ENCODE peak calls at places on chromosome 15, in six cellular contexts. One of them, this sample, is unnamed.
A peak's percentile ranks its signal among the peaks of the same experiment; 100 is the strongest.

GRCh38 chr15:36483409-36483808 is 96.0 kb upstream of the CDIN1 start:
- DNase-seq in GM20000: no peak
- DNase-seq in heart left ventricle: no peak
- DNase-seq in body of pancreas: no peak
- DNase-seq in lower lobe of right lung: no peak
- DNase-seq in glutamatergic neuron: no peak
- DNase-seq in this sample: no peak

GRCh38 chr15:41501191-41501917 is 7.7 kb downstream of the ITPKA start:
- DNase-seq in GM20000: peak; percentile 71
- DNase-seq in heart left ventricle: no peak
- DNase-seq in body of pancreas: no peak
- DNase-seq in lower lobe of right lung: no peak
- DNase-seq in glutamatergic neuron: peak; percentile 65
- DNase-seq in this sample: peak; percentile 57

GRCh38 chr15:29569533-29570092 is 252.7 kb downstream of the TJP1 start:
- DNase-seq in GM20000: no peak
- DNase-seq in heart left ventricle: no peak
- DNase-seq in body of pancreas: peak; percentile 25
- DNase-seq in lower lobe of right lung: no peak
- DNase-seq in glutamatergic neuron: peak; percentile 47
- DNase-seq in this sample: peak; percentile 38

GRCh38 chr15:41394924-41395323 is 7.4 kb downstream of the NDUFAF1 start:
- DNase-seq in GM20000: no peak
- DNase-seq in heart left ventricle: no peak
- DNase-seq in body of pancreas: no peak
- DNase-seq in lower lobe of right lung: no peak
- DNase-seq in glutamatergic neuron: no peak
- DNase-seq in this sample: no peak

GRCh38 chr15:82113116-82113715 is 67.4 kb upstream of the MEX3B start:
- DNase-seq in GM20000: no peak
- DNase-seq in heart left ventricle: no peak
- DNase-seq in body of pancreas: no peak
- DNase-seq in lower lobe of right lung: no peak
- DNase-seq in glutamatergic neuron: no peak
- DNase-seq in this sample: no peak

GRCh38 chr15:99514306-99514705 is 51.5 kb upstream of the MEF2A start:
- DNase-seq in GM20000: no peak
- DNase-seq in heart left ventricle: no peak
- DNase-seq in body of pancreas: no peak
- DNase-seq in lower lobe of right lung: no peak
- DNase-seq in glutamatergic neuron: no peak
- DNase-seq in this sample: no peak

GRCh38 chr15:100192092-100192695 is 149.6 kb downstream of the ADAMTS17 start:
- DNase-seq in GM20000: no peak
- DNase-seq in heart left ventricle: no peak
- DNase-seq in body of pancreas: no peak
- DNase-seq in lower lobe of right lung: no peak
- DNase-seq in glutamatergic neuron: no peak
- DNase-seq in this sample: no peak

GRCh38 chr15:82306791-82307713 is 42.2 kb downstream of the GOLGA6L10 start:
- DNase-seq in GM20000: peak; percentile 2
- DNase-seq in heart left ventricle: no peak
- DNase-seq in body of pancreas: no peak
- DNase-seq in lower lobe of right lung: no peak
- DNase-seq in glutamatergic neuron: no peak
- DNase-seq in this sample: no peak

GRCh38 chr15:56086566-56086965 is 93.2 kb upstream of the NEDD4 start:
- DNase-seq in GM20000: no peak
- DNase-seq in heart left ventricle: no peak
- DNase-seq in body of pancreas: no peak
- DNase-seq in lower lobe of right lung: no peak
- DNase-seq in glutamatergic neuron: no peak
- DNase-seq in this sample: no peak

GRCh38 chr15:96200357-96200972 is 130.0 kb upstream of the NR2F2 start:
- DNase-seq in GM20000: no peak
- DNase-seq in heart left ventricle: no peak
- DNase-seq in body of pancreas: no peak
- DNase-seq in lower lobe of right lung: no peak
- DNase-seq in glutamatergic neuron: no peak
- DNase-seq in this sample: no peak

GRCh38 chr15:78841891-78842290 is 30.6 kb upstream of the ADAMTS7 start:
- DNase-seq in GM20000: no peak
- DNase-seq in heart left ventricle: no peak
- DNase-seq in body of pancreas: no peak
- DNase-seq in lower lobe of right lung: no peak
- DNase-seq in glutamatergic neuron: no peak
- DNase-seq in this sample: no peak

GRCh38 chr15:34341922-34342736 is 807 bp downstream of the NOP10 start:
- DNase-seq in GM20000: no peak
- DNase-seq in heart left ventricle: no peak
- DNase-seq in body of pancreas: no peak
- DNase-seq in lower lobe of right lung: no peak
- DNase-seq in glutamatergic neuron: no peak
- DNase-seq in this sample: no peak

GRCh38 chr15:75817151-75817935 is 25.9 kb upstream of the UBE2Q2 start:
- DNase-seq in GM20000: no peak
- DNase-seq in heart left ventricle: no peak
- DNase-seq in body of pancreas: no peak
- DNase-seq in lower lobe of right lung: no peak
- DNase-seq in glutamatergic neuron: no peak
- DNase-seq in this sample: no peak

GRCh38 chr15:22226034-22226790 is 145.9 kb downstream of the OR4M2 start:
- DNase-seq in GM20000: no peak
- DNase-seq in heart left ventricle: no peak
- DNase-seq in body of pancreas: no peak
- DNase-seq in lower lobe of right lung: no peak
- DNase-seq in glutamatergic neuron: no peak
- DNase-seq in this sample: no peak

GRCh38 chr15:22227961-22228762 is 147.8 kb downstream of the OR4M2 start:
- DNase-seq in GM20000: no peak
- DNase-seq in heart left ventricle: no peak
- DNase-seq in body of pancreas: no peak
- DNase-seq in lower lobe of right lung: no peak
- DNase-seq in glutamatergic neuron: no peak
- DNase-seq in this sample: no peak

GRCh38 chr15:22227411-22227810 is 147.1 kb downstream of the OR4M2 start:
- DNase-seq in GM20000: no peak
- DNase-seq in heart left ventricle: no peak
- DNase-seq in body of pancreas: no peak
- DNase-seq in lower lobe of right lung: no peak
- DNase-seq in glutamatergic neuron: no peak
- DNase-seq in this sample: no peak

GRCh38 chr15:22229971-22230815 is 149.9 kb downstream of the OR4M2 start:
- DNase-seq in GM20000: no peak
- DNase-seq in heart left ventricle: no peak
- DNase-seq in body of pancreas: no peak
- DNase-seq in lower lobe of right lung: no peak
- DNase-seq in glutamatergic neuron: no peak
- DNase-seq in this sample: no peak

GRCh38 chr15:22224241-22224671 is 143.9 kb downstream of the OR4M2 start:
- DNase-seq in GM20000: no peak
- DNase-seq in heart left ventricle: no peak
- DNase-seq in body of pancreas: no peak
- DNase-seq in lower lobe of right lung: no peak
- DNase-seq in glutamatergic neuron: no peak
- DNase-seq in this sample: no peak
- TF ChIP-seq CTCF in GM20000: no peak
- TF ChIP-seq CTCF in heart left ventricle: no peak
- TF ChIP-seq CTCF in body of pancreas: no peak
- TF ChIP-seq CTCF in lower lobe of right lung: no peak
- TF ChIP-seq CTCF in glutamatergic neuron: no peak
- TF ChIP-seq CTCF in this sample: no peak

GRCh38 chr15:51782357-51782896 is 31.0 kb downstream of the TMOD2 start:
- DNase-seq in GM20000: no peak
- DNase-seq in heart left ventricle: no peak
- DNase-seq in body of pancreas: no peak
- DNase-seq in lower lobe of right lung: no peak
- DNase-seq in glutamatergic neuron: no peak
- DNase-seq in this sample: no peak
- TF ChIP-seq CTCF in GM20000: no peak
- TF ChIP-seq CTCF in heart left ventricle: peak; percentile 29
- TF ChIP-seq CTCF in body of pancreas: no peak
- TF ChIP-seq CTCF in lower lobe of right lung: peak; percentile 38
- TF ChIP-seq CTCF in glutamatergic neuron: peak; percentile 4
- TF ChIP-seq CTCF in this sample: no peak

DNA sequence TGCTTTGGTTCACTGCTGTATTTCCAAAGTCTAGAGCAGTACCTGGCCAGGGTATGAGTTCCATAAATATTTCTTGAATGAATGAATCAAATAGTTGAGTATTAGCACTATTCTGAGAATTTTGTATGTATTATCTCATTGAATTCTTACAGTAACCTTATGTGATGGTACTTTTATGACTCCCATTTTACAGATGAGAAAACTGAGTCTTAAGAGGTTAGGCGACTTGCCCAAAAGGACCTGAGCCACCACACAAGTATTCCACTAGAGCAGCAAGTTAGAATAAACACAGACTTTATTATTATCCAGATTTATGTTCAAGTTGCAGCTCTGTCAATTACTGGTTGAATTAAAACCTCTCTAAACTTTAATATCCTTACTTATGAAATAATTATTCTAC is 29.4 kb downstream of the CRTC3 start:
- DNase-seq in GM20000: no peak
- DNase-seq in heart left ventricle: no peak
- DNase-seq in body of pancreas: no peak
- DNase-seq in lower lobe of right lung: no peak
- DNase-seq in glutamatergic neuron: no peak
- DNase-seq in this sample: no peak
- TF ChIP-seq CTCF in GM20000: no peak
- TF ChIP-seq CTCF in heart left ventricle: no peak
- TF ChIP-seq CTCF in body of pancreas: no peak
- TF ChIP-seq CTCF in lower lobe of right lung: no peak
- TF ChIP-seq CTCF in glutamatergic neuron: no peak
- TF ChIP-seq CTCF in this sample: no peak

DNA sequence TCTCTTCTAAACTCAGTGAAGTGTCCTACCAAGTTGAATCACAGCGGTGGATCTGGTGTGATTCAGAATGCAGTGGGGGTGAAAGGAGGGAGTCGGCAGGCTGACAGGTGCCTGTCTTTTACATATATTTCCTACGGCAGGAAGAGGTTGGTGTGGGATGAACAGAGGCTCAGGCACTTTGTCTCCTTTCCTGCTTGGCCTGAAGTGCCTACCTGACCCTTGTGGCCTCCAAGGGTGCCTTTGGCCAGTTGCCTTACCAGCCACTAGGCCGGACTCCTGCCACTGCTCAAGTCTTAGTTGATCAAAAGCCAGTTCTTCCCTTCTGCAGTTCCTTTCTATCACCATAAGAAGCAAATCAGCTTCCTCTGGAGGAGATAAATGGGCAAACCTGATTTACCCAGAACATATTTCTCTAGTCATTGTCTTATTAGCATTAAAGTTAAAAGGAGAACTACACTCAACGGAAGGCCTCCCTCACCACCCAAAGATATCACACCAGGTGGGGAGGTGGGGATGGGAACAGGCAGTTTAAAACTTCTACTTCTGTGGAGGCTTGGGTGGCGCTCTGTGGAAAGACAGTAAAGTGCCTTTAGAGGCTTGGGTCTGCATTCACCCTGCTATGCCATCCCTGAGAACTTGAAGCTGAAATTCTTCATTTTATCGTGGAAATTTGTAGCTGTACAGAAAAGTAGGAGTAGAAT is 52.2 kb downstream of the CRTC3 start:
- DNase-seq in GM20000: no peak
- DNase-seq in heart left ventricle: no peak
- DNase-seq in body of pancreas: no peak
- DNase-seq in lower lobe of right lung: no peak
- DNase-seq in glutamatergic neuron: no peak
- DNase-seq in this sample: peak; percentile 48
- TF ChIP-seq CTCF in GM20000: no peak
- TF ChIP-seq CTCF in heart left ventricle: no peak
- TF ChIP-seq CTCF in body of pancreas: no peak
- TF ChIP-seq CTCF in lower lobe of right lung: no peak
- TF ChIP-seq CTCF in glutamatergic neuron: no peak
- TF ChIP-seq CTCF in this sample: no peak

This sample was measured in thyroid gland.